ENCODE peak calls at places on chromosomes 4 and X, in five cellular contexts. C, H, J, A and M are unnamed samples. For H3K4me1, the result is how much of the 10 kb centered on the place peaks cover.

GRCh38 chr4:81472249-81473085 is 760 bp upstream of the RASGEF1B start:
- DNase-seq in A (peak), C (no peak), H (no peak), J (no peak), M (peak)

GRCh38 chrX:69289046-69289838 is 124.0 kb upstream of the PJA1 start:
- DNase-seq in C (no peak), A (no peak), J (no peak), H (no peak), M (no peak)

GRCh38 chrX:119948381-119948780 is 4.8 kb upstream of the NKAP start:
- DNase-seq in H (no peak), C (no peak), J (no peak), A (no peak), M (no peak)

GRCh38 chr4:24557036-24558022 is 27.0 kb downstream of the DHX15 start:
- DNase-seq in C (no peak), H (peak), A (peak), J (no peak), M (no peak)

GRCh38 chrX:100316987-100317386 is 93.1 kb downstream of the PCDH19 start:
- DNase-seq in J (no peak), H (no peak), C (no peak), A (peak), M (no peak)

GRCh38 chrX:49176421-49177326 is 5.0 kb downstream of the PLP2 start:
- DNase-seq in A (no peak), J (no peak), C (no peak), H (no peak), M (no peak)

GRCh38 chr4:128517739-128518510 is 230.3 kb upstream of the PGRMC2 start:
- DNase-seq in H (peak), C (no peak), J (peak), A (peak), M (peak)

GRCh38 chr4:5839332-5839731 is 53.6 kb downstream of the CRMP1 start:
- DNase-seq in H (no peak), C (no peak), J (no peak), A (no peak), M (no peak)

GRCh38 chrX:49915352-49916222 is 6.8 kb upstream of the CLCN5 start:
- DNase-seq in H (peak), A (peak), C (peak), J (peak), M (peak)

GRCh38 chrX:78548012-78548411 is 111.1 kb downstream of the RTL3 start:
- DNase-seq in J (no peak), C (no peak), A (no peak), H (no peak), M (no peak)

GRCh38 chr4:182973421-182974340 is 56.5 kb upstream of the DCTD start:
- DNase-seq in A (no peak), H (no peak), J (no peak), C (no peak), M (no peak)

GRCh38 chr4:174940002-174940401 is 21.8 kb downstream of the ADAM29 start:
- DNase-seq in C (no peak), A (no peak), H (no peak), J (no peak), M (no peak)

GRCh38 chr4:36053931-36054330 is 190.4 kb downstream of the ARAP2 start:
- DNase-seq in A (no peak), H (no peak), C (no peak), J (no peak), M (no peak)

GRCh38 chr4:2411786-2412510 is 6.5 kb downstream of the ZFYVE28 start:
- DNase-seq in A (no peak), J (no peak), C (no peak), H (no peak), M (no peak)

DNA sequence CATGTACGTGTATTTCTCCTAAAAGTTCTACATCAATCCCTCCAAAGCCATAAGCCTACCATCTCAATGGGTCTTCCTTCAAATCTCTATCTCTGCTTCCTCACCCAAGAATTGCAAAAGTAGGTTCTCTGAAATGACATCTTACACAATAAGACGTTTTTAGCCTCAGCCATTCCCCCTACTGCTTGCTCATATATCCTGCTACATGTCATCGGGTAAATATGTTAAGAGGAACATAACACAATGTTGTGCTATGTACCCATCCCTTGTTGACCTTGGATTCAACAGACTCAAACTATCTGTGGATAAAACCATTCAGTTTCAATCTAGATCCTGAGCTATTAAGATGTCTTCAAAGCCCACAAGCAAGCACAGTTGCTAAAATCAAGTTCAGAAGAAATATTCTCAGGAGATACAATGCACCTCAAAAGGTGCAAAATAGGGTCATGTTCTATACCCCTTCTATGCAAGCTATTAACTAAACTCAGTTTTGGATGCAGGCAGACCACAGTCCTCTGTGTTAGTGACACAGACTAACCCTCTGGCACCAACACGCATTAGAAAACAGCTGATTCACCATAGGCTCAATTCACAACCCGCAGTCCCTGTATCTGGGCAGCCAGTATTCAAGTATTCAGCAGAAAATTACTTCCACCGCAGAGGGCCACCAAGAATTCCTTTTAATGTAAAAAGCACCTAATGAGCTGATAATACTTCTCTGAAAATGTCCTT is 56.8 kb downstream of the CD99L2 start:
- DNase-seq in H (no peak), A (peak), J (no peak), C (no peak), M (no peak)
- H3K4me1 ChIP-seq in H (under half), A (under half), J (under half), C (under half), M (under half)

GRCh38 chrX:147315493-147315892 is 500.9 kb upstream of the CXorf51A start:
- DNase-seq in H (no peak), A (no peak), C (no peak), J (no peak), M (no peak)
- H3K4me1 ChIP-seq in H (under half), A (under half), C (under half), J (under half), M (under half)

DNA sequence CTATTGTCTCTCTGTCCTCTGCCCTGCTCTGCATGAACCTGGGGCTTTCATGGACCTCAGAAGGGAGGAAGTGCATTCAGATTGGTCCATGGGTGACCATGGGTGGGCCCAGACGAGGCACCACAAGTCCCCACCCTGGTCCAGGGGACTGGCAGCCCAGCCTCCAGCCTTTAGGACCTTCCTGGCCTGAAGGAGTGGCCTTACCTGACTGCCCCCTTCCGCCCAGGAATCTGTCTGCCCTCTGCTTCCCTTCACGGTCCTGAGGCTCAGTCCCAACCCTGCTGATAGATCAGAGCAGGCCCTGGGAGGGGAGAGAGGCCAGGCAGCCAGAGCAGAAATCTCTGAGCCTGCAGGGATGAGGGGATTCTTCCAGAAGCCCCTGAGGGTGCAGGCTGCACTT is 455.4 kb downstream of the PCDH18 start:
- DNase-seq in J (no peak), H (no peak), A (no peak), C (no peak), M (no peak)
- H3K4me1 ChIP-seq in J (under half), H (under half), A (under half), C (under half), M (under half)

GRCh38 chr4:144451771-144452170 is 194.2 kb upstream of the HHIP start:
- DNase-seq in C (no peak), J (no peak), H (no peak), A (no peak), M (no peak)
- H3K4me1 ChIP-seq in C (under half), J (under half), H (under half), A (under half), M (under half)